ENCODE peak calls at places on chromosomes 16 and 17, in five cellular contexts. One of them, this sample, is unnamed.

GRCh38 chr16:51031598-51031997 is 119.5 kb downstream of the SALL1 start:
- DNase-seq in PC-3: no peak
- DNase-seq in hepatocyte: no peak
- DNase-seq in SK-N-SH: no peak
- DNase-seq in neural progenitor cell: no peak
- DNase-seq in this sample: no peak

GRCh38 chr16:57615813-57616212 is 12.6 kb upstream of the ADGRG1 start:
- DNase-seq in hepatocyte: no peak
- DNase-seq in PC-3: no peak
- DNase-seq in neural progenitor cell: no peak
- DNase-seq in SK-N-SH: peak; percentile 8
- DNase-seq in this sample: no peak

GRCh38 chr17:1487939-1488825 is 4.3 kb downstream of the MYO1C start:
- DNase-seq in neural progenitor cell: peak; percentile 95
- DNase-seq in SK-N-SH: peak; percentile 94
- DNase-seq in PC-3: peak; percentile 80
- DNase-seq in hepatocyte: peak; percentile 97
- DNase-seq in this sample: peak; percentile 95

GRCh38 chr16:2819939-2820835 is 3.1 kb downstream of the PRSS21 start:
- DNase-seq in SK-N-SH: no peak
- DNase-seq in PC-3: no peak
- DNase-seq in hepatocyte: no peak
- DNase-seq in neural progenitor cell: peak; percentile 42
- DNase-seq in this sample: no peak

GRCh38 chr16:27355610-27356009 is 41.8 kb downstream of the IL4R start:
- DNase-seq in neural progenitor cell: peak; percentile 47
- DNase-seq in SK-N-SH: no peak
- DNase-seq in hepatocyte: no peak
- DNase-seq in PC-3: peak; percentile 25
- DNase-seq in this sample: peak; percentile 61

GRCh38 chr17:2996938-2997670 is 66.3 kb downstream of the OR1D5 start:
- DNase-seq in neural progenitor cell: no peak
- DNase-seq in hepatocyte: no peak
- DNase-seq in PC-3: peak; percentile 76
- DNase-seq in SK-N-SH: no peak
- DNase-seq in this sample: no peak

GRCh38 chr17:5286846-5287245 is 4.8 kb downstream of the RABEP1 start:
- DNase-seq in PC-3: no peak
- DNase-seq in neural progenitor cell: no peak
- DNase-seq in SK-N-SH: no peak
- DNase-seq in hepatocyte: no peak
- DNase-seq in this sample: no peak

GRCh38 chr16:53071748-53072301 is 17.0 kb downstream of the CHD9 start:
- DNase-seq in PC-3: no peak
- DNase-seq in SK-N-SH: peak; percentile 64
- DNase-seq in hepatocyte: no peak
- DNase-seq in neural progenitor cell: no peak
- DNase-seq in this sample: no peak

GRCh38 chr17:3029213-3029913 is 34.0 kb downstream of the OR1D5 start:
- DNase-seq in hepatocyte: no peak
- DNase-seq in neural progenitor cell: no peak
- DNase-seq in PC-3: no peak
- DNase-seq in SK-N-SH: no peak
- DNase-seq in this sample: no peak

GRCh38 chr16:84819644-84820304 is at the start of gene CRISPLD2:
- DNase-seq in hepatocyte: peak; percentile 97
- DNase-seq in neural progenitor cell: peak; percentile 98
- DNase-seq in PC-3: peak; percentile 83
- DNase-seq in SK-N-SH: peak; percentile 99
- DNase-seq in this sample: peak; percentile 95
- TF ChIP-seq EZH2phosphoT487 in hepatocyte: no peak
- TF ChIP-seq EZH2phosphoT487 in neural progenitor cell: peak; percentile 50
- TF ChIP-seq EZH2phosphoT487 in PC-3: no peak
- TF ChIP-seq EZH2phosphoT487 in SK-N-SH: no peak
- TF ChIP-seq EZH2phosphoT487 in this sample: no peak

DNA sequence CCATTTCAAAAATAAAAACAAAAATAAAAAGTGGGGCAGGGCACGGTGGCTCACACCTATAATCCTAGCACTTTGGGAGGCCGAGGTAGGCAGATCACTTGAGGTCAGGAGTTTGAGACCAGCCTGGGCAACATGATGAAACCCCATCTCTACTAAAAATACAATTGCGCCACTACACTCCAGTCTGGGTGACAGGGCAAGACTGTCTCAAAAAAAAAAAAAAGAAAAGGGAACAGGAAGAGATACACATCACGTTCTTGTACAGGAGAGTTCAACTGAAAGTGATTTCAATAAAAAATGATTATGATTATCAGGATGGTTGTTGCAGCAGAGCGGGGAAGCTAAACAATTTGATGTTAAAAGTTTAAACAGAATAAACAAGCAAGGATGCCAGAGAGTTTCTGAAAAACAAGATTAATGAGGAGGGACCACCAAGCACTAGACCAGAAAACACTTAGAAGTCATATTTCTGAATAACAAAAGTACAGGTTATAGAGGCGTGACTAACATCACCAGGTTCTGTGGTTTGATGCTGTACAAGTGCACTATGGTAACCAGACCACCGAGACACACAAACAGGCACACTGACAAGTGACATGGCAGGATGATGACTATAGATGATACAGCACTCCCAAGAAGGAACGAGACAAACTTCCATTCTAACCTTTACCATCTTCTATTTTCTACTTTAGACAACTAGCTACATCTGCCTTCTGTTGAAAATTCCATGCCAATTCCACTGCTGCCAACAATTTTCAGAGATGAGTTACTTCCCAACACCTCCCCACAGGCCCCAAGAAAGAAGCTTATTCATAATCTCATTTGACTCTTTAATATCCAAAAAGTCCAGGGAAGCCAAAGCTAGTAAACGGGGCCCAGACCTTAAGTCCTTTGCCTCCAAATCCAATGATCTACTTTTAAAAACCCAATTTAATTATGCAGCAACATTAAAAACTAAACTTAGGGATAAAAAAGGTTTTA is 11.8 kb downstream of the DNAJA2 start:
- DNase-seq in hepatocyte: no peak
- DNase-seq in neural progenitor cell: no peak
- DNase-seq in SK-N-SH: no peak
- DNase-seq in PC-3: no peak
- DNase-seq in this sample: peak; percentile 73
- H3K27ac ChIP-seq in hepatocyte: no peak overlapping the region
- H3K27ac ChIP-seq in neural progenitor cell: no peak overlapping the region
- H3K27ac ChIP-seq in SK-N-SH: no peak overlapping the region
- H3K27ac ChIP-seq in PC-3: no peak overlapping the region
- H3K27ac ChIP-seq in this sample: peak overlapping the region; percentile 78

GRCh38 chr17:63442074-63442473 is 4.0 kb downstream of the CYB561 start:
- DNase-seq in hepatocyte: no peak
- DNase-seq in SK-N-SH: peak; percentile 80
- DNase-seq in neural progenitor cell: no peak
- DNase-seq in PC-3: no peak
- DNase-seq in this sample: no peak

GRCh38 chr17:63440770-63441335 is 5.3 kb downstream of the CYB561 start:
- DNase-seq in SK-N-SH: peak; percentile 71
- DNase-seq in neural progenitor cell: no peak
- DNase-seq in PC-3: no peak
- DNase-seq in hepatocyte: no peak
- DNase-seq in this sample: no peak

GRCh38 chr17:63442549-63443035 is 3.5 kb downstream of the CYB561 start:
- DNase-seq in hepatocyte: no peak
- DNase-seq in SK-N-SH: peak; percentile 92
- DNase-seq in neural progenitor cell: peak; percentile 67
- DNase-seq in PC-3: peak; percentile 21
- DNase-seq in this sample: no peak

GRCh38 chr17:63443053-63443452 is 3.1 kb downstream of the CYB561 start:
- DNase-seq in SK-N-SH: peak; percentile 69
- DNase-seq in hepatocyte: no peak
- DNase-seq in neural progenitor cell: no peak
- DNase-seq in PC-3: no peak
- DNase-seq in this sample: no peak

GRCh38 chr17:63441654-63442053 is 4.5 kb downstream of the CYB561 start:
- DNase-seq in neural progenitor cell: no peak
- DNase-seq in SK-N-SH: no peak
- DNase-seq in hepatocyte: no peak
- DNase-seq in PC-3: no peak
- DNase-seq in this sample: no peak
- H3K9me3 ChIP-seq in neural progenitor cell: no peaks in the 10 kb centered on the region
- H3K9me3 ChIP-seq in SK-N-SH: no peaks in the 10 kb centered on the region
- H3K9me3 ChIP-seq in hepatocyte: no peaks in the 10 kb centered on the region
- H3K9me3 ChIP-seq in PC-3: no peaks in the 10 kb centered on the region
- H3K9me3 ChIP-seq in this sample: no peaks in the 10 kb centered on the region

GRCh38 chr16:25260416-25260815 is 2.8 kb upstream of the ZKSCAN2 start:
- DNase-seq in neural progenitor cell: no peak
- DNase-seq in hepatocyte: no peak
- DNase-seq in SK-N-SH: no peak
- DNase-seq in PC-3: no peak
- DNase-seq in this sample: peak; percentile 27
- TF ChIP-seq EZH2phosphoT487 in neural progenitor cell: no peak
- TF ChIP-seq EZH2phosphoT487 in hepatocyte: no peak
- TF ChIP-seq EZH2phosphoT487 in SK-N-SH: no peak
- TF ChIP-seq EZH2phosphoT487 in PC-3: no peak
- TF ChIP-seq EZH2phosphoT487 in this sample: no peak

DNA sequence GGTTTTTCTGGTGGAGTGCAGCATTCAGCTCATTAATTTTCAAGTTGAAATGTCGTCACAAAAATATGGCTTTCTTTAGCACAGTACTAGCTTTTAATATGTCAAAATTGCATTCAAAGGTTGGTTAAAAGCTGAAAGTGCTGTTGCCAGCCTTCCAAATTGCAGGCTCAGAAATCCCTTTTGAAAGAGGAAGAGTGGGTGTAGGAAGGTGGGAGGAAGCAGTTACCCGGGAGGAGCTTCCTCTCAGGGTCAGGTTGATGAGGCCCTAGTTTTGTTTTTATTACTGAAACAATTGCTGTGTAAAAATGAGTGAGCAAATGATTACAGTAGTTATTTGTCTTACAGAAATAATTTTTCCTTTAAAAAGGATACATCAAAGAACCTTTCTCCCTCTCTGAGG is 41.4 kb downstream of the SEC14L1 start:
- DNase-seq in hepatocyte: no peak
- DNase-seq in PC-3: no peak
- DNase-seq in SK-N-SH: no peak
- DNase-seq in neural progenitor cell: no peak
- DNase-seq in this sample: no peak
- H3K27ac ChIP-seq in hepatocyte: no peak overlapping the region
- H3K27ac ChIP-seq in PC-3: no peak overlapping the region
- H3K27ac ChIP-seq in SK-N-SH: no peak overlapping the region
- H3K27ac ChIP-seq in neural progenitor cell: peak overlapping the region; percentile 23
- H3K27ac ChIP-seq in this sample: no peak overlapping the region

GRCh38 chr17:81203136-81203535 is 19.6 kb downstream of the CEP131 start:
- DNase-seq in PC-3: no peak
- DNase-seq in hepatocyte: no peak
- DNase-seq in neural progenitor cell: no peak
- DNase-seq in SK-N-SH: no peak
- DNase-seq in this sample: no peak
- H3K9me3 ChIP-seq in PC-3: no peaks in the 10 kb centered on the region
- H3K9me3 ChIP-seq in hepatocyte: no peaks in the 10 kb centered on the region
- H3K9me3 ChIP-seq in neural progenitor cell: no peaks in the 10 kb centered on the region
- H3K9me3 ChIP-seq in SK-N-SH: no peaks in the 10 kb centered on the region
- H3K9me3 ChIP-seq in this sample: no peaks in the 10 kb centered on the region

GRCh38 chr16:86984975-86985655 is 332.1 kb downstream of the C16orf95 start:
- DNase-seq in hepatocyte: peak; percentile 30
- DNase-seq in SK-N-SH: no peak
- DNase-seq in neural progenitor cell: peak; percentile 65
- DNase-seq in PC-3: no peak
- DNase-seq in this sample: peak; percentile 46
- TF ChIP-seq EZH2phosphoT487 in hepatocyte: no peak
- TF ChIP-seq EZH2phosphoT487 in SK-N-SH: no peak
- TF ChIP-seq EZH2phosphoT487 in neural progenitor cell: no peak
- TF ChIP-seq EZH2phosphoT487 in PC-3: no peak
- TF ChIP-seq EZH2phosphoT487 in this sample: no peak